ENCODE peak calls at places on chromosomes 3 and 15, in four cellular contexts. One of them, this sample, is unnamed. For H3K4me1, the result is how much of the 10 kb centered on the place peaks cover.

GRCh38 chr3:12719984-12720656 is 38.9 kb downstream of the TMEM40 start:
- DNase-seq in heart left ventricle: peak
- DNase-seq in psoas muscle: peak
- DNase-seq in body of pancreas: peak
- DNase-seq in this sample: peak

GRCh38 chr15:28892789-28893610 is 7.2 kb downstream of the APBA2 start:
- DNase-seq in heart left ventricle: no peak
- DNase-seq in psoas muscle: no peak
- DNase-seq in body of pancreas: peak
- DNase-seq in this sample: no peak

GRCh38 chr15:80831606-80832224 is 52.5 kb downstream of the CEMIP start:
- DNase-seq in heart left ventricle: no peak
- DNase-seq in psoas muscle: no peak
- DNase-seq in body of pancreas: no peak
- DNase-seq in this sample: no peak

GRCh38 chr3:45218578-45219390 is 7.3 kb downstream of the TMEM158 start:
- DNase-seq in heart left ventricle: no peak
- DNase-seq in psoas muscle: no peak
- DNase-seq in body of pancreas: no peak
- DNase-seq in this sample: peak

GRCh38 chr15:89999676-90000174 is 1.4 kb upstream of the ZNF710 start:
- DNase-seq in heart left ventricle: peak
- DNase-seq in psoas muscle: no peak
- DNase-seq in body of pancreas: peak
- DNase-seq in this sample: no peak

GRCh38 chr3:170508876-170509275 is 77.0 kb downstream of the SLC7A14 start:
- DNase-seq in heart left ventricle: no peak
- DNase-seq in psoas muscle: no peak
- DNase-seq in body of pancreas: no peak
- DNase-seq in this sample: no peak

GRCh38 chr3:107956991-107957467 is 133.8 kb downstream of the CD47 start:
- DNase-seq in heart left ventricle: peak
- DNase-seq in psoas muscle: peak
- DNase-seq in body of pancreas: peak
- DNase-seq in this sample: peak

GRCh38 chr3:177883957-177884356 is 652.3 kb upstream of the KCNMB2 start:
- DNase-seq in heart left ventricle: no peak
- DNase-seq in psoas muscle: no peak
- DNase-seq in body of pancreas: no peak
- DNase-seq in this sample: no peak

GRCh38 chr3:41075958-41076357 is 123.3 kb upstream of the CTNNB1 start:
- DNase-seq in heart left ventricle: no peak
- DNase-seq in psoas muscle: peak
- DNase-seq in body of pancreas: no peak
- DNase-seq in this sample: no peak

GRCh38 chr3:94249491-94250079 is 186.7 kb downstream of the NSUN3 start:
- DNase-seq in heart left ventricle: no peak
- DNase-seq in psoas muscle: peak
- DNase-seq in body of pancreas: peak
- DNase-seq in this sample: peak

GRCh38 chr3:128489860-128490649 is 2.9 kb downstream of the GATA2 start:
- DNase-seq in heart left ventricle: no peak
- DNase-seq in psoas muscle: no peak
- DNase-seq in body of pancreas: peak
- DNase-seq in this sample: peak

GRCh38 chr15:39508536-39508935 is 72.3 kb upstream of the THBS1 start:
- DNase-seq in heart left ventricle: no peak
- DNase-seq in psoas muscle: no peak
- DNase-seq in body of pancreas: no peak
- DNase-seq in this sample: no peak

GRCh38 chr15:88651971-88652370 is 13.2 kb downstream of the ISG20 start:
- DNase-seq in heart left ventricle: no peak
- DNase-seq in psoas muscle: no peak
- DNase-seq in body of pancreas: no peak
- DNase-seq in this sample: peak

GRCh38 chr15:23736291-23736690 is 49.2 kb upstream of the NDN start:
- DNase-seq in heart left ventricle: no peak
- DNase-seq in psoas muscle: no peak
- DNase-seq in body of pancreas: no peak
- DNase-seq in this sample: no peak

GRCh38 chr3:23052230-23053019 is 150.7 kb upstream of the UBE2E2 start:
- DNase-seq in heart left ventricle: no peak
- DNase-seq in psoas muscle: no peak
- DNase-seq in body of pancreas: no peak
- DNase-seq in this sample: no peak

GRCh38 chr15:83449928-83450501 is 2.9 kb downstream of the SH3GL3 start:
- DNase-seq in heart left ventricle: no peak
- DNase-seq in psoas muscle: no peak
- DNase-seq in body of pancreas: no peak
- DNase-seq in this sample: no peak

GRCh38 chr3:195259146-195259563 is 11.8 kb downstream of the XXYLT1 start:
- DNase-seq in heart left ventricle: no peak
- DNase-seq in psoas muscle: no peak
- DNase-seq in body of pancreas: no peak
- DNase-seq in this sample: no peak

GRCh38 chr15:36814708-36815107 is 235.3 kb downstream of the CDIN1 start:
- DNase-seq in heart left ventricle: no peak
- DNase-seq in psoas muscle: no peak
- DNase-seq in body of pancreas: no peak
- DNase-seq in this sample: no peak

GRCh38 chr3:178849220-178849910 is 222.2 kb downstream of the ZMAT3 start:
- DNase-seq in heart left ventricle: no peak
- DNase-seq in psoas muscle: no peak
- DNase-seq in body of pancreas: no peak
- DNase-seq in this sample: no peak

GRCh38 chr3:29156071-29156715 is 124.7 kb upstream of the RBMS3 start:
- DNase-seq in heart left ventricle: no peak
- DNase-seq in psoas muscle: peak
- DNase-seq in body of pancreas: no peak
- DNase-seq in this sample: no peak

GRCh38 chr3:160809453-160809852 is 53.4 kb downstream of the PPM1L start:
- DNase-seq in heart left ventricle: no peak
- DNase-seq in psoas muscle: no peak
- DNase-seq in body of pancreas: no peak
- DNase-seq in this sample: no peak

GRCh38 chr3:74410276-74410941 is 204.1 kb downstream of the CNTN3 start:
- DNase-seq in heart left ventricle: no peak
- DNase-seq in psoas muscle: no peak
- DNase-seq in body of pancreas: no peak
- DNase-seq in this sample: no peak

GRCh38 chr3:154786724-154787123 is 293.4 kb upstream of the MME start:
- DNase-seq in heart left ventricle: no peak
- DNase-seq in psoas muscle: no peak
- DNase-seq in body of pancreas: no peak
- DNase-seq in this sample: no peak

GRCh38 chr3:65033577-65033976 is 345.8 kb upstream of the ADAMTS9 start:
- DNase-seq in heart left ventricle: no peak
- DNase-seq in psoas muscle: no peak
- DNase-seq in body of pancreas: no peak
- DNase-seq in this sample: no peak

GRCh38 chr3:125110016-125110875 is 54.4 kb upstream of the HEG1 start:
- DNase-seq in heart left ventricle: no peak
- DNase-seq in psoas muscle: no peak
- DNase-seq in body of pancreas: no peak
- DNase-seq in this sample: no peak

GRCh38 chr3:169252535-169252934 is 411.0 kb downstream of the MECOM start:
- DNase-seq in heart left ventricle: no peak
- DNase-seq in psoas muscle: no peak
- DNase-seq in body of pancreas: no peak
- DNase-seq in this sample: no peak

GRCh38 chr3:185715091-185715490 is 109.8 kb downstream of the IGF2BP2 start:
- DNase-seq in heart left ventricle: no peak
- DNase-seq in psoas muscle: no peak
- DNase-seq in body of pancreas: no peak
- DNase-seq in this sample: no peak
- H3K4me1 ChIP-seq in heart left ventricle: under half
- H3K4me1 ChIP-seq in psoas muscle: under half
- H3K4me1 ChIP-seq in body of pancreas: under half
- H3K4me1 ChIP-seq in this sample: under half

GRCh38 chr15:41994171-41994650 is 21.9 kb upstream of the EHD4 start:
- DNase-seq in heart left ventricle: no peak
- DNase-seq in psoas muscle: peak
- DNase-seq in body of pancreas: no peak
- DNase-seq in this sample: no peak

GRCh38 chr15:41996921-41997592 is 23.8 kb downstream of the PLA2G4E start:
- DNase-seq in heart left ventricle: no peak
- DNase-seq in psoas muscle: peak
- DNase-seq in body of pancreas: no peak
- DNase-seq in this sample: peak

GRCh38 chr15:41994772-41995475 is 22.6 kb upstream of the EHD4 start:
- DNase-seq in heart left ventricle: no peak
- DNase-seq in psoas muscle: peak
- DNase-seq in body of pancreas: no peak
- DNase-seq in this sample: no peak

GRCh38 chr15:41996376-41996775 is 24.0 kb upstream of the EHD4 start:
- DNase-seq in heart left ventricle: no peak
- DNase-seq in psoas muscle: peak
- DNase-seq in body of pancreas: no peak
- DNase-seq in this sample: peak

DNA sequence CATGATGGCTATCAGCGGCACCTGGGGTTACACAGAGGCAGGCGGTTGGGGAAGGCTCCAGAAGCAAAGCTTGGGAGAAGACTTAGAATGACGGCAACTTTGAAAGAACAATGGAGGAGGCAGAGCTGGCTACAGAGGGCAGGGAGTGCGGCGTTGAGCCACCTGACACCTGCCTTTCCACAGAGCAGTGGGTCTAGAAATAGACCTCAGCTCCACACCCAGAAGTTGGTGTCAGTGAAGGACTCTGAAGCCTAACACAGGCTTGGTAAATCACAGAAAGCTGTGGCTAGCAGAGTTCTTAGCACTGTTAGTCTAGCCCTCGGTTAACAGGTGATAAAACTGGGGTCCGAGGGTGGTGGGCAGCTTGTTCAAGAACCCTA is 23.1 kb upstream of the EHD4 start:
- DNase-seq in heart left ventricle: no peak
- DNase-seq in psoas muscle: peak
- DNase-seq in body of pancreas: no peak
- DNase-seq in this sample: no peak
- H3K4me1 ChIP-seq in heart left ventricle: under half
- H3K4me1 ChIP-seq in psoas muscle: under half
- H3K4me1 ChIP-seq in body of pancreas: under half
- H3K4me1 ChIP-seq in this sample: under half

DNA sequence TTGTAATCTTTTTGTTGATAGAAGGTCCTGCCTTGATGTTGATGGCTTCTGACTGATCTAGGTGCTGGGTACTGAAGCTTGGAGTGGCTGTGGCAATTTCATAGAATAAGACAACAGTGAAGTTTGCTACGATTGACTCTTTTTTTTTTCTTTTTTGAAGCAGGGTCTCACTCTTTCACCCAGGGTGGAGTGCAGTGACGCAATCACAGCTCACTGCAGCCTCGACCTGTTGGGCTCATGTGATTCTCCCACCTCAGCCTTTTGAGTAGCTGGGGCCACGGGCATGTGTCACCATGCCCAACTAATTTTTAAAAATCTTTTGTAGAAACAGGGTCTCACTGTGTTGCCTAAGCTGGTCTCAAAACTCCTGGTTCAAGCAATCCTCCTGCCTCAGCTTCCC is 14.2 kb downstream of the ARID3B start:
- DNase-seq in heart left ventricle: no peak
- DNase-seq in psoas muscle: no peak
- DNase-seq in body of pancreas: no peak
- DNase-seq in this sample: no peak
- H3K4me1 ChIP-seq in heart left ventricle: under half
- H3K4me1 ChIP-seq in psoas muscle: under half
- H3K4me1 ChIP-seq in body of pancreas: under half
- H3K4me1 ChIP-seq in this sample: under half

GRCh38 chr3:133997871-133998635 is 31.7 kb downstream of the SLCO2A1 start:
- DNase-seq in heart left ventricle: no peak
- DNase-seq in psoas muscle: no peak
- DNase-seq in body of pancreas: no peak
- DNase-seq in this sample: no peak
- H3K4me1 ChIP-seq in heart left ventricle: under half
- H3K4me1 ChIP-seq in psoas muscle: under half
- H3K4me1 ChIP-seq in body of pancreas: under half
- H3K4me1 ChIP-seq in this sample: under half